ENCODE peak calls at places on chromosome 17, in four cellular contexts. One of them, this sample, is unnamed.

GRCh38 chr17:77665833-77666232 is 292.7 kb upstream of the TNRC6C start:
- DNase-seq in NCI-H2171: no peak
- DNase-seq in HEK293T: no peak
- DNase-seq in effector memory CD4-positive, alpha-beta T cell: no peak
- DNase-seq in this sample: no peak

GRCh38 chr17:7446669-7447068 is 1.8 kb downstream of the CHRNB1 start:
- DNase-seq in NCI-H2171: no peak
- DNase-seq in HEK293T: no peak
- DNase-seq in effector memory CD4-positive, alpha-beta T cell: no peak
- DNase-seq in this sample: no peak

GRCh38 chr17:68498479-68499326 is 13.5 kb upstream of the PRKAR1A start:
- DNase-seq in NCI-H2171: no peak
- DNase-seq in HEK293T: no peak
- DNase-seq in effector memory CD4-positive, alpha-beta T cell: no peak
- DNase-seq in this sample: peak

GRCh38 chr17:34451313-34451712 is 88.3 kb upstream of the CCL1 start:
- DNase-seq in NCI-H2171: no peak
- DNase-seq in HEK293T: no peak
- DNase-seq in effector memory CD4-positive, alpha-beta T cell: no peak
- DNase-seq in this sample: no peak

GRCh38 chr17:35612924-35613521 is 25.9 kb downstream of the AP2B1 start:
- DNase-seq in NCI-H2171: no peak
- DNase-seq in HEK293T: peak
- DNase-seq in effector memory CD4-positive, alpha-beta T cell: no peak
- DNase-seq in this sample: no peak

GRCh38 chr17:42050360-42051012 is at the start of gene C17orf113:
- DNase-seq in NCI-H2171: peak
- DNase-seq in HEK293T: peak
- DNase-seq in effector memory CD4-positive, alpha-beta T cell: peak
- DNase-seq in this sample: peak

GRCh38 chr17:78343099-78343432 is 16.8 kb downstream of the SOCS3 start:
- DNase-seq in NCI-H2171: no peak
- DNase-seq in HEK293T: no peak
- DNase-seq in effector memory CD4-positive, alpha-beta T cell: no peak
- DNase-seq in this sample: no peak

GRCh38 chr17:66569572-66569971 is 265.3 kb upstream of the CACNG5 start:
- DNase-seq in NCI-H2171: no peak
- DNase-seq in HEK293T: no peak
- DNase-seq in effector memory CD4-positive, alpha-beta T cell: no peak
- DNase-seq in this sample: no peak

GRCh38 chr17:38361700-38362465 is 10.2 kb downstream of the SOCS7 start:
- DNase-seq in NCI-H2171: no peak
- DNase-seq in HEK293T: no peak
- DNase-seq in effector memory CD4-positive, alpha-beta T cell: no peak
- DNase-seq in this sample: no peak

GRCh38 chr17:80449930-80450576 is 26.4 kb downstream of the NPTX1 start:
- DNase-seq in NCI-H2171: no peak
- DNase-seq in HEK293T: peak
- DNase-seq in effector memory CD4-positive, alpha-beta T cell: no peak
- DNase-seq in this sample: no peak

GRCh38 chr17:77282524-77283515 is 142.1 kb downstream of the SEC14L1 start:
- DNase-seq in NCI-H2171: no peak
- DNase-seq in HEK293T: no peak
- DNase-seq in effector memory CD4-positive, alpha-beta T cell: no peak
- DNase-seq in this sample: no peak